ENCODE peak calls at places on chromosomes 4 and X, in four cellular contexts. K, E, S and J are unnamed samples.

GRCh38 chr4:815464-816146 is 10.3 kb downstream of the CPLX1 start:
- DNase-seq in K (no peak), E (no peak), S (no peak), J (no peak)

GRCh38 chr4:126582737-126583136 is 1050.0 kb upstream of the INTU start:
- DNase-seq in K (no peak), E (peak; percentile 0), S (peak; percentile 17), J (no peak)

GRCh38 chrX:104288269-104288668 is 33.5 kb upstream of the ESX1 start:
- DNase-seq in K (no peak), E (no peak), S (no peak), J (no peak)

GRCh38 chr4:93407493-93408275 is 420.9 kb upstream of the ATOH1 start:
- DNase-seq in K (no peak), E (no peak), S (no peak), J (no peak)

GRCh38 chrX:32572644-32573043 is 638.7 kb downstream of the DMD start:
- DNase-seq in K (no peak), E (no peak), S (no peak), J (no peak)

GRCh38 chrX:110402091-110402854 is 43.6 kb downstream of the RTL9 start:
- DNase-seq in K (no peak), E (peak; percentile 66), S (no peak), J (no peak)

GRCh38 chrX:112341598-112341997 is 259.0 kb upstream of the TRPC5 start:
- DNase-seq in K (no peak), E (no peak), S (no peak), J (no peak)

GRCh38 chr4:4521069-4521468 is 20.8 kb downstream of the STX18 start:
- DNase-seq in K (no peak), E (no peak), S (no peak), J (no peak)

GRCh38 chr4:181897935-181898334 is 345.3 kb upstream of the TENM3 start:
- DNase-seq in K (no peak), E (no peak), S (no peak), J (no peak)

GRCh38 chrX:96700625-96701024 is 16.0 kb downstream of the DIAPH2 start:
- DNase-seq in K (no peak), E (no peak), S (no peak), J (no peak)

GRCh38 chrX:15855562-15856256 is 1.1 kb upstream of the AP1S2 start:
- DNase-seq in K (no peak), E (no peak), S (no peak), J (no peak)

GRCh38 chr4:23906839-23907238 is 17.0 kb upstream of the PPARGC1A start:
- DNase-seq in K (no peak), E (no peak), S (no peak), J (no peak)

GRCh38 chr4:98027827-98028226 is 115.4 kb downstream of the STPG2 start:
- DNase-seq in K (no peak), E (peak; percentile 36), S (no peak), J (no peak)

GRCh38 chr4:71026086-71026485 is 32.6 kb downstream of the DCK start:
- DNase-seq in K (peak; percentile 21), E (peak; percentile 43), S (no peak), J (no peak)

GRCh38 chr4:3781193-3781886 is 15.2 kb downstream of the ADRA2C start:
- DNase-seq in K (no peak), E (peak; percentile 73), S (peak; percentile 28), J (no peak)

GRCh38 chr4:187604984-187605383 is 390.6 kb upstream of the ZFP42 start:
- DNase-seq in K (no peak), E (no peak), S (no peak), J (no peak)

GRCh38 chr4:122810669-122811068 is 16.0 kb upstream of the FGF2 start:
- DNase-seq in K (no peak), E (no peak), S (no peak), J (no peak)

GRCh38 chrX:112840382-112841113 is at the start of gene AMOT:
- DNase-seq in K (peak; percentile 83), E (peak; percentile 43), S (peak; percentile 84), J (no peak)

GRCh38 chr4:138161351-138161750 is 80.8 kb downstream of the SLC7A11 start:
- DNase-seq in K (no peak), E (no peak), S (no peak), J (no peak)

GRCh38 chr4:19930742-19931141 is 321.0 kb upstream of the SLIT2 start:
- DNase-seq in K (no peak), E (no peak), S (no peak), J (no peak)

GRCh38 chrX:106415276-106415895 is 196.4 kb upstream of the RADX start:
- DNase-seq in K (no peak), E (peak; percentile 22), S (no peak), J (no peak)

GRCh38 chrX:145848451-145848850 is 30.8 kb downstream of the SLITRK2 start:
- DNase-seq in K (no peak), E (no peak), S (no peak), J (no peak)

GRCh38 chrX:38260231-38260630 is 39.6 kb upstream of the SRPX start:
- DNase-seq in K (no peak), E (peak; percentile 49), S (no peak), J (no peak)

GRCh38 chr4:178037459-178038214 is 595.4 kb upstream of the AGA start:
- DNase-seq in K (no peak), E (no peak), S (no peak), J (no peak)

GRCh38 chr4:103423261-103423660 is 225.1 kb upstream of the CENPE start:
- DNase-seq in K (no peak), E (no peak), S (no peak), J (no peak)
- H3K4me3 ChIP-seq in K (no peak overlapping the region), E (no peak overlapping the region), S (no peak overlapping the region), J (no peak overlapping the region)

DNA sequence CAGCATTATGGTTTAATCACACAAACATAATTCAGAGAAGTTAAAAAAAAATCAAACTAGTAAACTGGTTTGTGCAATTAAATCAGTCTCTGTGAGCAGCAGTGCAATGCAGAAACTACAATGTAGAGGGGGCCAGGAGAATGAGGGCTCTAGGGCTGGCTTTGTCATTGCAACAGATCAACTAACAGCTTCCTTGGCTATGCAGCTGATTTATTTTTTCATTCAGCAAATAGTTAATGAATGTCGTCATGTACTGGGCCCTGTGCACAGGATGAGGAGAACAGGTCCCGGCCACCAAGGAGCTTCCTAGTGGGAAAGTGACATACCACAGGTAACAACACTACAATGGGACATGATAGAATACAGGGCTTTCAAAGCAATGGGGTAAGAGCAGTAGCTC is 190.1 kb downstream of the NSUN7 start:
- DNase-seq in K (no peak), E (no peak), S (no peak), J (no peak)
- TF ChIP-seq CTCF in K (no peak), E (no peak), S (no peak), J (no peak)

DNA sequence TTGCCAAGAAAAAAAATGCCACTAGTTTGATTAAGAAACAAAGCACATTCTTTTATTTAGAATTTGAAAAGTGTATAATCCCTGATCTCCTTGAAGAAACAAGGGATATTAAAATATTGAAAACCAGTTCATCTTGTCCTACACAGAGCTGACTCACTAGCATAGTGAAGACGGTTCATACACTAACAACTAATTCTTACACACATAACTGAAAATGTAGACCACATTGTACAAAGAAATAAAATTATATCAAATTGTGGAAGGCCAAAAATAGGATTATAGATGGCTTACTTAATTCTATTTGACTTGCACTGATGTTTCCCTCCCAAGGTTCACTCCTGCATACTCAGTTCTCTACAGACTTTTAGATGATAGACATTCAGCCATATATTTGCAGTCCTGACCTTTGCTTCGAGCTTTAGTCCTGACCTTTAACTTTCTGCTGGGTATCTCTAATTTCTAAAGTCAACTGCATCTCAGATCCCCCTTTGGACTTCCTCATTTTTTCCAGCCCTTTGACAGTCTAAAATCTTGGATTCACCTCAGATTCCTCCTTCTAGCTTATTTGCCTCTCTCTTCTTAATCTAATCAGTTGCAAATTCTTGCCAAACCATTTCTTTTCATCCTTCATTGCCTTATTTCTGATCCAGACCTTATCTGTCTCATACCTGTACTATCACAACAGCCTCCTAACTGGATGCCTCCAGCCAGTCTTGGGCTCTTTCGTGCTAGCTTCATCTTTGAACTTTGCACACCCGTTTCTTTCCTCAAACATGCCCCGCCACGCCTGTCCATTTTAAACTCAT is 4.5 kb upstream of the WWC2 start:
- DNase-seq in K (no peak), E (no peak), S (no peak), J (no peak)
- H3K4me3 ChIP-seq in K (no peak overlapping the region), E (no peak overlapping the region), S (no peak overlapping the region), J (no peak overlapping the region)

DNA sequence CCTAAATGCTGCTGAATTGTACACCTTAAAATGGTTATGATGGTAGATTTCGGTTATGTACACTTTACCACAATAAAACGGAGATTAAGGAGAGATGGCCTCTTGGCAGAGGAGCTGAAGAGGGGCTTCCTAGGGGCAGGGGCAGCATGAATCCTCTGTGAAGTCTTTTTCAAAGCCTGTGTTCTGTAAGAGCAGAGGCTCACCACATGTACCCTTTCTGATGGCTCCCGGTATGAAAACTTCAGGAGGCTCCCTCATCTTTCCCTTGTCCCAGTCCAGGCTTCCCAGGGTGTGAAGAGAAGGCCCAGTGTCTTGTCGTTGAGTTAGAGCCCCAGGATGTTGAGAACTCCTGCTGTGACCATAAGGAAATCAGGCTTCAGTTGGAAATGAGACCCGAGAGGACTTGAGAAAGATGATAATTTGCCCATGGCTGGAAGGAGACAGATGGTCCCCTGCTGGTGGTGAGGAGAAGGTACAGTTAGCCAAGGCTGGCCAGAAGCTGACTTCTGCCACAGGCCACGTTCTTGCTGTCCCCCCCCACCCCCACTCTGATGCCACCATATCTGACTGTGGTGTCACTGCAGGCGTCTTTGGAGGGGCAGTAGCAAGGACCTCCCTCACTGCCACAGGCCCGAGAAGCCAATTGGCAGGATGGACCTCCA is 31.8 kb upstream of the MTM1 start:
- DNase-seq in K (no peak), E (peak; percentile 28), S (no peak), J (no peak)
- TF ChIP-seq CTCF in K (no peak), E (no peak), S (peak; percentile 11), J (peak; percentile 44)

GRCh38 chr4:94714360-94714759 is 43.4 kb upstream of the BMPR1B start:
- DNase-seq in K (no peak), E (no peak), S (no peak), J (no peak)
- H3K4me3 ChIP-seq in K (no peak overlapping the region), E (no peak overlapping the region), S (no peak overlapping the region), J (no peak overlapping the region)